ENCODE peak calls at places on chromosomes 2 and 18, in four cellular contexts. B, T, R and W are unnamed samples.

GRCh38 chr2:236674646-236675045 is 105.0 kb downstream of the ACKR3 start:
- DNase-seq in B (no peak), T (no peak), R (no peak), W (no peak)

GRCh38 chr2:223819891-223820290 is 17.5 kb downstream of the AP1S3 start:
- DNase-seq in B (no peak), T (no peak), R (no peak), W (no peak)

GRCh38 chr2:110097506-110098220 is 18.0 kb downstream of the MALL start:
- DNase-seq in B (peak; percentile 80), T (no peak), R (no peak), W (no peak)

GRCh38 chr2:27664245-27664574 is 521 bp downstream of the SLC4A1AP start:
- DNase-seq in B (no peak), T (no peak), R (no peak), W (no peak)

GRCh38 chr2:239881561-239882320 is 143.4 kb downstream of the NDUFA10 start:
- DNase-seq in B (no peak), T (peak; percentile 36), R (no peak), W (peak; percentile 35)

GRCh38 chr18:23357992-23358594 is 95.0 kb upstream of the RIOK3 start:
- DNase-seq in B (peak; percentile 46), T (peak; percentile 75), R (peak; percentile 39), W (peak; percentile 63)

GRCh38 chr2:165681841-165682240 is 112.2 kb downstream of the GALNT3 start:
- DNase-seq in B (no peak), T (no peak), R (no peak), W (no peak)

GRCh38 chr2:204452464-204453023 is 92.7 kb upstream of the PARD3B start:
- DNase-seq in B (no peak), T (peak; percentile 28), R (no peak), W (no peak)

GRCh38 chr2:46360303-46360702 is 63.1 kb downstream of the EPAS1 start:
- DNase-seq in B (no peak), T (no peak), R (no peak), W (no peak)

GRCh38 chr2:133421516-133422324 is 146.5 kb downstream of the NCKAP5 start:
- DNase-seq in B (no peak), T (no peak), R (no peak), W (no peak)

GRCh38 chr2:127324635-127325034 is 30.7 kb upstream of the ERCC3 start:
- DNase-seq in B (no peak), T (no peak), R (no peak), W (no peak)

GRCh38 chr2:185215497-185215896 is 523.1 kb upstream of the FSIP2 start:
- DNase-seq in B (no peak), T (no peak), R (no peak), W (no peak)
- TF ChIP-seq CTCF in B (no peak), T (no peak), R (no peak), W (no peak)

DNA sequence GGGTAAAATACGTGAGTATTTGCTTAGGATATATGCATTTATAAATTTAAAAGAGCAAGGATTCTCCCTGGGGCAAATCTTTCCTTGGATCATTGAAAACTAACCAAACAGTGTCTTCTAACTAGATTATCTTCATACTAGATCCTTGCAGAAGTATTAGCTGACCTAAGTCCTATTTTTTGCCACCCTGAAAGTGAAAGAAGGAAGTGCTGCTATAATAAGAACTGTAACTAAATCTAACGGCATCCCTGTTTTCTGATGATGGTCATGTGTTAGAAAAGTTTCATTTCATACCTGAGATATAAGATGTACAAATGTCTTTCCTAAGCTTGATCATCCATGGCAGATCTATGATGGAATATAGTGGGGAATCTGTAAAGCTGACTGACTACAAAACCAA is 102.7 kb downstream of the MAP2 start:
- DNase-seq in B (no peak), T (no peak), R (no peak), W (no peak)
- H3K4me3 ChIP-seq in B (peak overlapping the region; percentile 31), T (no peak overlapping the region), R (peak overlapping the region; percentile 6), W (no peak overlapping the region)

GRCh38 chr2:15737314-15738224 is 145.9 kb downstream of the DDX1 start:
- DNase-seq in B (no peak), T (no peak), R (no peak), W (no peak)
- H3K4me1 ChIP-seq in B (peaks cover 26% of the 10 kb centered on the region), T (peaks cover 3% of the 10 kb centered on the region), R (peaks cover 15% of the 10 kb centered on the region), W (peaks cover 13% of the 10 kb centered on the region)

DNA sequence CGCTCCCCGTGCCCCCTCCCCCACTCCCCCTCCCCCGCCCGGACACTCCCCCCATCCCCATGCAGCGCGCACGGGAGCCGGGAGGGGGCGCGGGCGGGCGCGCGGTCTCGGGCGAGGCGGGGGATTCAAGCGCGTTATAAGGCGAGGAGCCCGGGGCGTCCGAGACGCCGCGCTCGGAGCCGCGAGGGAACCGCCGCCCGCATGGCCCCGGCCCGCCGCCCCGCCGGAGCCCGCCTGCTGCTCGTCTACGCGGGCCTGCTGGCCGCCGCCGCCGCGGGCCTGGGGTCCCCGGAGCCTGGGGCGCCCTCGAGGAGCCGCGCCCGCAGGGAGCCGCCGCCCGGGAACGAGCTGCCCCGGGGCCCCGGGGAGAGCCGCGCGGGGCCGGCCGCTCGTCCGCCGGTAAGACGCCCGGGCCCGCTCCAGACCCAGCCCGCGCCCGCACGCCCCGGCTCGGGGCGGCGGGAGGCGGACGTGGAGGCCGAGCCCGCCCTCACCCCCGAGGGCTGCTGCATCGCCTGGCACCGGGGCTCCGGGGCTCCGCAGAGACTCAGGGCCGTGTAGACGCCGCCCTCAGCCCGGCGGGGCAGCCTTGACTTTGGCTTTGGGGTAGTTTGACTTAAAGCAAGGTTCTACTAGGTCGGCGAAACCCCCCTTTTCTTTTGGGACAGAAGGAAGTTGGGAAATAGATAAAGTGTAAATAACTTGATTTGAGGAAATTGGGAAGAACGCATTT is at the start of gene ERFE:
- DNase-seq in B (no peak), T (peak; percentile 40), R (peak; percentile 50), W (no peak)
- TF ChIP-seq CTCF in B (peak; percentile 40), T (peak; percentile 48), R (peak; percentile 39), W (no peak)

DNA sequence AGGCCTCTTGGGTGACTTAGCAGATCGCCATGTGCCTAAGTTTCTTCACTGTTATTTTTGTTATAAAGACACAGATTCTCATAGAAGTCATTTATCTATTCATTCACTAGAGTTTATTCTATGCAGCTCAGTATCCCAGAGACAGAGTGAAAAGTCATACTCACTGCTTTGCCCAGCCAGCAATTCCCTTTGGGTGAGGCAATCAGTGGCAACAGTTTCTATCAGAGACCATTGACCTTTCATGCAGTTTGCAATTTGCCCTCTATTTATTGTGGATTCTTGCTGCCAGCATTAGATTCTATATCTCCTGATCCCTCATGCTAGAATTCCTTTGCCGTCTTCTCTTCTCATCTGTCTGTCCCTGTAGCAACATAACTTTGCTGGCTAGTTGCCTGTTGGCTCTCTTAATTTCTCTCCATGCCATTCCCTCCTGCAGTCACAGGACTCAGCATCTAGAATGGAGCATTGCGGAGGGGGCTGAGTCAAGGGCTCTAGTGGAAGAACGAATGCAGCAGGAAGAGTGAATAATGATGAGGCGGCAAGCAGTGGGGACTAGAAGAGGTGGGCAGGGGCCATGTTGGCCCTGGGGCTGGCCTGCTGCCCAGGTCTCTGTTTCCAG is 12.2 kb downstream of the SLC9A4 start:
- DNase-seq in B (no peak), T (no peak), R (no peak), W (no peak)
- H3K4me3 ChIP-seq in B (no peak overlapping the region), T (no peak overlapping the region), R (no peak overlapping the region), W (no peak overlapping the region)

GRCh38 chr2:85706604-85707296 is 12.6 kb downstream of the GNLY start:
- DNase-seq in B (peak; percentile 85), T (no peak), R (no peak), W (no peak)
- H3K4me1 ChIP-seq in B (peaks cover 81% of the 10 kb centered on the region), T (peaks cover 8% of the 10 kb centered on the region), R (no peaks in the 10 kb centered on the region), W (peaks cover 17% of the 10 kb centered on the region)